ENCODE peak calls at places on chromosomes 13 and 19, in five cellular contexts. One of them, this sample, is unnamed.

GRCh38 chr19:21466627-21467026 is 38.8 kb upstream of the ZNF429 start:
- DNase-seq in GM23338: no peak
- DNase-seq in right atrium auricular region: no peak
- DNase-seq in left ventricle myocardium inferior: no peak
- DNase-seq in H9: no peak
- DNase-seq in this sample: no peak

GRCh38 chr13:28324181-28324789 is 170.6 kb downstream of the FLT1 start:
- DNase-seq in GM23338: peak; percentile 93
- DNase-seq in H9: peak; percentile 79
- DNase-seq in right atrium auricular region: peak; percentile 69
- DNase-seq in left ventricle myocardium inferior: peak; percentile 33
- DNase-seq in this sample: peak; percentile 51

GRCh38 chr13:66751691-66752090 is 478.4 kb downstream of the PCDH9 start:
- DNase-seq in left ventricle myocardium inferior: no peak
- DNase-seq in GM23338: no peak
- DNase-seq in H9: no peak
- DNase-seq in right atrium auricular region: no peak
- DNase-seq in this sample: no peak

GRCh38 chr19:19459707-19460251 is 54.3 kb downstream of the GATAD2A start:
- DNase-seq in right atrium auricular region: peak; percentile 81
- DNase-seq in H9: no peak
- DNase-seq in GM23338: no peak
- DNase-seq in left ventricle myocardium inferior: peak; percentile 46
- DNase-seq in this sample: peak; percentile 41

GRCh38 chr19:58361900-58362271 is 665 bp downstream of the ZNF497 start:
- DNase-seq in left ventricle myocardium inferior: peak; percentile 45
- DNase-seq in H9: no peak
- DNase-seq in right atrium auricular region: no peak
- DNase-seq in GM23338: peak; percentile 64
- DNase-seq in this sample: peak; percentile 38

GRCh38 chr13:31556376-31556775 is 182.9 kb upstream of the RXFP2 start:
- DNase-seq in GM23338: no peak
- DNase-seq in right atrium auricular region: no peak
- DNase-seq in left ventricle myocardium inferior: no peak
- DNase-seq in H9: no peak
- DNase-seq in this sample: no peak

GRCh38 chr13:44605275-44605674 is 29.1 kb upstream of the TSC22D1 start:
- DNase-seq in H9: no peak
- DNase-seq in GM23338: no peak
- DNase-seq in right atrium auricular region: no peak
- DNase-seq in left ventricle myocardium inferior: no peak
- DNase-seq in this sample: no peak

GRCh38 chr13:113657851-113658741 is at the start of gene ATP4B:
- DNase-seq in GM23338: no peak
- DNase-seq in H9: no peak
- DNase-seq in left ventricle myocardium inferior: peak; percentile 13
- DNase-seq in right atrium auricular region: no peak
- DNase-seq in this sample: peak; percentile 72

DNA sequence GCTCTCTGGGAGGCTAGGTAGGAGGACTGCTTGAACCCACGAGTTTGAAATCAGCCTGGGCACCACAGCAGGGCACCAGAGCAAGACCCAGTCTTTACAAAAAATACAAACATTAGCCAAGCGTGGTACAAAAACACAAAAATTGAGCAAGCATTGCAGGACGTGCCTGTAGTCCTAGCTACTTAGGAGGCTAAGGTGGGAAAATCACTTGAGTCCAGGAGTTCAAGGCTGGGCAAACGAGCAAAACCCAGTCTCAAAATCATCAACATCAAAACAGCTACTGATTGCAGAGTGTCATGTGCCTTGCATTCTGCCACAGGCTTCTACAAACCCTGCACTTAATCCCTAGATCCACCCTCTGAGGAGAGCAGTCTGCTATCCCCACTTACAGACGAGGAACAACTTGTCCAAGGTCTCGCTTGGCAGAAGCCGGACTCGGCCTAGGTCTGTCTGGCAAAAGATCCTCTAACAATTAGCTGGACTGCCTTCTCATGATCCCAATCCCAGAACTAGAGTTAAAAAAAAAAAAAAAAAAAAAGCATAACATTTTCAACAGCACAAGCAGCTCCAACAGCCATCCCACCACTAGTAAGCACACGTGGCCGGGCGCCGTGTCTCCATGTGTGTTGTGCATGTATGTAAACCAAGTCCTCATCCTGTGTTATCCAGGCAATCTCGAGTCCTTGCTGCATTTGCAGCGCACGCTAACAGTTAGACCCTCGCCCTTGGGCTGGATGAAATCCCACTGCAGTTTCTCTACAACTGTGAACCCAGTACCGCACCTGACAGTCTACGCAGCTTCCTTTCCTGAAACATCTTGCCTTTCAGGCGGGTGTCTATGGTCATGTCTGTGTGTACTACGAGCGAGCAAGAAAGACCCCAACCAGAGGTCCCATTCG is 2.0 kb downstream of the PPP6R1 start:
- DNase-seq in right atrium auricular region: no peak
- DNase-seq in GM23338: no peak
- DNase-seq in H9: no peak
- DNase-seq in left ventricle myocardium inferior: no peak
- DNase-seq in this sample: no peak
- H3K4me1 ChIP-seq in right atrium auricular region: peaks cover 69% of the 10 kb centered on the region
- H3K4me1 ChIP-seq in GM23338: peaks cover 30% of the 10 kb centered on the region
- H3K4me1 ChIP-seq in H9: peaks cover 12% of the 10 kb centered on the region
- H3K4me1 ChIP-seq in left ventricle myocardium inferior: peaks cover 76% of the 10 kb centered on the region
- H3K4me1 ChIP-seq in this sample: peaks cover 70% of the 10 kb centered on the region

GRCh38 chr19:18300930-18301717 is 19.7 kb upstream of the JUND start:
- DNase-seq in H9: no peak
- DNase-seq in left ventricle myocardium inferior: peak; percentile 78
- DNase-seq in right atrium auricular region: peak; percentile 92
- DNase-seq in GM23338: no peak
- DNase-seq in this sample: peak; percentile 86
- H3K4me1 ChIP-seq in H9: peaks cover 5% of the 10 kb centered on the region
- H3K4me1 ChIP-seq in left ventricle myocardium inferior: peaks cover 58% of the 10 kb centered on the region
- H3K4me1 ChIP-seq in right atrium auricular region: peaks cover 59% of the 10 kb centered on the region
- H3K4me1 ChIP-seq in GM23338: peaks cover 37% of the 10 kb centered on the region
- H3K4me1 ChIP-seq in this sample: peaks cover 63% of the 10 kb centered on the region

GRCh38 chr19:10184636-10185035 is 10.1 kb downstream of the DNMT1 start:
- DNase-seq in H9: no peak
- DNase-seq in GM23338: no peak
- DNase-seq in right atrium auricular region: no peak
- DNase-seq in left ventricle myocardium inferior: no peak
- DNase-seq in this sample: no peak

GRCh38 chr19:10180459-10180858 is 14.3 kb downstream of the DNMT1 start:
- DNase-seq in GM23338: no peak
- DNase-seq in left ventricle myocardium inferior: no peak
- DNase-seq in right atrium auricular region: no peak
- DNase-seq in H9: no peak
- DNase-seq in this sample: no peak

GRCh38 chr19:10183926-10184325 is 10.8 kb downstream of the DNMT1 start:
- DNase-seq in H9: no peak
- DNase-seq in left ventricle myocardium inferior: no peak
- DNase-seq in right atrium auricular region: no peak
- DNase-seq in GM23338: no peak
- DNase-seq in this sample: no peak

GRCh38 chr19:10187315-10187714 is 7.4 kb downstream of the DNMT1 start:
- DNase-seq in right atrium auricular region: no peak
- DNase-seq in left ventricle myocardium inferior: no peak
- DNase-seq in GM23338: no peak
- DNase-seq in H9: no peak
- DNase-seq in this sample: no peak

DNA sequence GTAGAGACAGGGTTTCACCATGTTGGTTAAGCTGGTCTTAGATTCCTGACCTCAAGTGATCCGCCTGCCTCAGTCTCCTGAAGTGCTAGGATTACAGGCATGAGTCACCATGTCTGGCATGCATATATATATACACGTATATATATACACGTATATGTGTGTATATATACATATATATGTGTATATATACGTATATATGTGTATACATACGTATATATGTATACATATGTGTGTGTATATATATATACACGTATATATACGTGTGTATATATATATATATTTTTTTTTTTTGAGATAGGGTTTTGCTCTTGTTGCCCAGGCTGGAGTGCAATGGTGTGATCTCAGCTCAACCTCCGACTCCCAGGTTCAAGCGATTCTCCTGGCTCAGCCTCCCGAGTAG is 11.9 kb downstream of the DNMT1 start:
- DNase-seq in H9: no peak
- DNase-seq in GM23338: no peak
- DNase-seq in left ventricle myocardium inferior: no peak
- DNase-seq in right atrium auricular region: no peak
- DNase-seq in this sample: no peak
- H3K4me1 ChIP-seq in H9: no peaks in the 10 kb centered on the region
- H3K4me1 ChIP-seq in GM23338: no peaks in the 10 kb centered on the region
- H3K4me1 ChIP-seq in left ventricle myocardium inferior: peaks cover 10% of the 10 kb centered on the region
- H3K4me1 ChIP-seq in right atrium auricular region: peaks cover 4% of the 10 kb centered on the region
- H3K4me1 ChIP-seq in this sample: no peaks in the 10 kb centered on the region

GRCh38 chr19:54389556-54389955 is 24.8 kb upstream of the LAIR1 start:
- DNase-seq in GM23338: no peak
- DNase-seq in right atrium auricular region: no peak
- DNase-seq in left ventricle myocardium inferior: no peak
- DNase-seq in H9: no peak
- DNase-seq in this sample: no peak
- H3K4me1 ChIP-seq in GM23338: peaks cover 13% of the 10 kb centered on the region
- H3K4me1 ChIP-seq in right atrium auricular region: peaks cover 7% of the 10 kb centered on the region
- H3K4me1 ChIP-seq in left ventricle myocardium inferior: peaks cover 12% of the 10 kb centered on the region
- H3K4me1 ChIP-seq in H9: no peaks in the 10 kb centered on the region
- H3K4me1 ChIP-seq in this sample: no peaks in the 10 kb centered on the region

GRCh38 chr19:42197375-42197817 is 20.1 kb downstream of the DEDD2 start:
- DNase-seq in H9: peak; percentile 66
- DNase-seq in left ventricle myocardium inferior: no peak
- DNase-seq in GM23338: peak; percentile 68
- DNase-seq in right atrium auricular region: no peak
- DNase-seq in this sample: no peak
- H3K4me1 ChIP-seq in H9: peaks cover 4% of the 10 kb centered on the region
- H3K4me1 ChIP-seq in left ventricle myocardium inferior: peaks cover 27% of the 10 kb centered on the region
- H3K4me1 ChIP-seq in GM23338: peaks cover 15% of the 10 kb centered on the region
- H3K4me1 ChIP-seq in right atrium auricular region: peaks cover 27% of the 10 kb centered on the region
- H3K4me1 ChIP-seq in this sample: peaks cover 58% of the 10 kb centered on the region

GRCh38 chr13:24716011-24716410 is 35.8 kb downstream of the ATP12A start:
- DNase-seq in GM23338: peak; percentile 77
- DNase-seq in right atrium auricular region: no peak
- DNase-seq in left ventricle myocardium inferior: no peak
- DNase-seq in H9: peak; percentile 50
- DNase-seq in this sample: no peak

GRCh38 chr13:24717217-24717616 is 37.0 kb downstream of the ATP12A start:
- DNase-seq in GM23338: no peak
- DNase-seq in right atrium auricular region: no peak
- DNase-seq in H9: no peak
- DNase-seq in left ventricle myocardium inferior: no peak
- DNase-seq in this sample: no peak

GRCh38 chr13:24716446-24716845 is 36.2 kb downstream of the ATP12A start:
- DNase-seq in H9: no peak
- DNase-seq in GM23338: peak; percentile 46
- DNase-seq in left ventricle myocardium inferior: no peak
- DNase-seq in right atrium auricular region: no peak
- DNase-seq in this sample: no peak

GRCh38 chr13:24709186-24709913 is 29.1 kb downstream of the ATP12A start:
- DNase-seq in GM23338: peak; percentile 26
- DNase-seq in right atrium auricular region: no peak
- DNase-seq in left ventricle myocardium inferior: no peak
- DNase-seq in H9: no peak
- DNase-seq in this sample: peak; percentile 27

GRCh38 chr13:24713022-24713421 is 32.8 kb downstream of the ATP12A start:
- DNase-seq in H9: no peak
- DNase-seq in GM23338: no peak
- DNase-seq in left ventricle myocardium inferior: peak; percentile 45
- DNase-seq in right atrium auricular region: no peak
- DNase-seq in this sample: peak; percentile 41
- H3K4me1 ChIP-seq in H9: no peaks in the 10 kb centered on the region
- H3K4me1 ChIP-seq in GM23338: peaks cover 9% of the 10 kb centered on the region
- H3K4me1 ChIP-seq in left ventricle myocardium inferior: peaks cover 22% of the 10 kb centered on the region
- H3K4me1 ChIP-seq in right atrium auricular region: peaks cover 10% of the 10 kb centered on the region
- H3K4me1 ChIP-seq in this sample: no peaks in the 10 kb centered on the region

DNA sequence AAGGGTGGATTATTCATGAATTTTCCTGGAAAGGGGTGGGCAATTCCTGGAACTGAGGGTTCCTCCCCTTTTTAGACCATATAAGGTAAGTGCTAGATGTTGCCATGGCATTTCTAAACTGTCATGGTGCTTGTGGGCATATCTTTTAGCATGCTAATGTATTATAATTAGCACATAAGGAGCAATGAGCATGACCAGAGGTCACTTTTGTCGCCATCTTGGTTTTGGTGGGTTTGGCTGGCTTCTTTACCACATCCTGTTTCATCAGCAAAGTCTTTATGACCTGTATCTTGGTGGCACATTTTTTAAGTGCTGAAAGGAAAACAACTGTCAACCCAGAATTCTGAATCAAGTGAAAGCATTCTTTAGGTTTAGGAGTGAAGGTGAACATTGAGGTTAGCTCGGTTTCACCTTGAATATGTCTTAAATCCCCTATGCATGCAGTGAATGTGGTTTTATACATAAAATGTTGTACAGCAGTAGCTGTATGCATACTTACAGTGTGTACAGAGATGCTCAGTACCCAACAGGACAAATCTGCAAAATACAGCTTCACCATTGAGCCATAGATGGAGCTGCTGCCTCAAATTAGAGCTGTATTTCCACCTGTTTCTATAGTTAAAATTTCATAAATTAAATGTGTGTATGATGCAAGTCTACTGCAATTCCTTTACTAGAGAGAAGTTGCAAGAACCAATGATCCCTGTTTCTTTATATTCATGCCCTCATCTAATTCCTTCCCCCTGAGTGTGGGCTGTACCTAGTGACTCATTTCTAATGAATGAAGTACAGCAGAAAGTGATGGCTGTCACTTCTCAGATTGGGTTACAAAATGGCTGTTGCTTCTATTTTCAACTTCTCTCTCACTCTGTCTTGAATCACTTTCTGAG is 25.3 kb upstream of the IGSF23 start:
- DNase-seq in GM23338: no peak
- DNase-seq in right atrium auricular region: no peak
- DNase-seq in H9: no peak
- DNase-seq in left ventricle myocardium inferior: no peak
- DNase-seq in this sample: no peak
- H3K4me1 ChIP-seq in GM23338: no peaks in the 10 kb centered on the region
- H3K4me1 ChIP-seq in right atrium auricular region: peaks cover 16% of the 10 kb centered on the region
- H3K4me1 ChIP-seq in H9: no peaks in the 10 kb centered on the region
- H3K4me1 ChIP-seq in left ventricle myocardium inferior: peaks cover 26% of the 10 kb centered on the region
- H3K4me1 ChIP-seq in this sample: peaks cover 4% of the 10 kb centered on the region

DNA sequence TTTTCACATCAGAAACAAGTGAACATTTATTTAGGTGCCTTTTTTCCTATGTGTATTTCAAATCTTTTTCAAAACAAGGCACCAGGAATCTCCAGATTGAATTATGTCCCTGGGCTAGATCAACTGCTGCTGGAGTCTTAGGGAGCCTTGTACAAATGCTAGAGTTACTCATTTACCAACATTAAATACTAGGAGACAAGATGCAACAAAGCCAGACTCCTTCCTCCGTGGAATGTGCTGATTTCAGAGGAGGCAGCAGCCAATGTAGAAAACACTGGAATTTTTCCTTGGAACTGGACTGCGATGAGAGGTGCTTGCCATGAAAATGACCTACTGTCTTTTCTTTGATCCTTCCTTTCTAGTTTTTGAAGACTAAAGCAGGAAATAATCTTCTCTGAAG is 1514.7 kb upstream of the MIR17HG start:
- DNase-seq in right atrium auricular region: no peak
- DNase-seq in left ventricle myocardium inferior: no peak
- DNase-seq in GM23338: peak; percentile 4
- DNase-seq in H9: no peak
- DNase-seq in this sample: no peak
- H3K4me1 ChIP-seq in right atrium auricular region: no peaks in the 10 kb centered on the region
- H3K4me1 ChIP-seq in left ventricle myocardium inferior: no peaks in the 10 kb centered on the region
- H3K4me1 ChIP-seq in GM23338: no peaks in the 10 kb centered on the region
- H3K4me1 ChIP-seq in H9: no peaks in the 10 kb centered on the region
- H3K4me1 ChIP-seq in this sample: no peaks in the 10 kb centered on the region

GRCh38 chr19:38656171-38656981 is 8.9 kb downstream of the ACTN4 start:
- DNase-seq in right atrium auricular region: no peak
- DNase-seq in H9: no peak
- DNase-seq in GM23338: no peak
- DNase-seq in left ventricle myocardium inferior: no peak
- DNase-seq in this sample: no peak
- H3K4me1 ChIP-seq in right atrium auricular region: peaks cover 100% of the 10 kb centered on the region
- H3K4me1 ChIP-seq in H9: peaks cover 30% of the 10 kb centered on the region
- H3K4me1 ChIP-seq in GM23338: peaks cover 95% of the 10 kb centered on the region
- H3K4me1 ChIP-seq in left ventricle myocardium inferior: peaks cover 100% of the 10 kb centered on the region
- H3K4me1 ChIP-seq in this sample: peaks cover 98% of the 10 kb centered on the region